ENCODE peak calls at places on chromosomes 11 and 22, in ten cellular contexts. One of them, this sample, is unnamed.

GRCh38 chr11:6655020-6655789 is 404 bp downstream of the DCHS1 start:
- DNase-seq in heart right ventricle: peak; percentile 41
- DNase-seq in stomach: no peak
- DNase-seq in lung: no peak
- DNase-seq in cardiac muscle cell: peak; percentile 51
- DNase-seq in endothelial cell of umbilical vein: peak; percentile 33
- DNase-seq in BE2C: peak; percentile 12
- DNase-seq in effector memory CD4-positive, alpha-beta T cell: no peak
- DNase-seq in body of pancreas: no peak
- DNase-seq in HCT116: no peak
- DNase-seq in this sample: no peak

GRCh38 chr11:68840661-68841653 is 759 bp downstream of the CPT1A start:
- DNase-seq in cardiac muscle cell: peak; percentile 33
- DNase-seq in HCT116: no peak
- DNase-seq in lung: peak; percentile 62
- DNase-seq in heart right ventricle: peak; percentile 45
- DNase-seq in body of pancreas: peak; percentile 62
- DNase-seq in BE2C: no peak
- DNase-seq in effector memory CD4-positive, alpha-beta T cell: no peak
- DNase-seq in endothelial cell of umbilical vein: peak; percentile 51
- DNase-seq in stomach: peak; percentile 82
- DNase-seq in this sample: peak; percentile 20

GRCh38 chr11:99592241-99592640 is 571.5 kb downstream of the CNTN5 start:
- DNase-seq in lung: no peak
- DNase-seq in stomach: no peak
- DNase-seq in body of pancreas: no peak
- DNase-seq in HCT116: no peak
- DNase-seq in effector memory CD4-positive, alpha-beta T cell: no peak
- DNase-seq in heart right ventricle: no peak
- DNase-seq in BE2C: no peak
- DNase-seq in cardiac muscle cell: no peak
- DNase-seq in endothelial cell of umbilical vein: no peak
- DNase-seq in this sample: no peak

GRCh38 chr11:7677071-7677470 is 3.8 kb upstream of the CYB5R2 start:
- DNase-seq in HCT116: no peak
- DNase-seq in BE2C: no peak
- DNase-seq in heart right ventricle: no peak
- DNase-seq in effector memory CD4-positive, alpha-beta T cell: no peak
- DNase-seq in body of pancreas: no peak
- DNase-seq in lung: no peak
- DNase-seq in stomach: no peak
- DNase-seq in cardiac muscle cell: no peak
- DNase-seq in endothelial cell of umbilical vein: peak; percentile 19
- DNase-seq in this sample: no peak

GRCh38 chr11:73204711-73205121 is 13.4 kb upstream of the P2RY2 start:
- DNase-seq in HCT116: no peak
- DNase-seq in heart right ventricle: peak; percentile 34
- DNase-seq in BE2C: no peak
- DNase-seq in effector memory CD4-positive, alpha-beta T cell: no peak
- DNase-seq in endothelial cell of umbilical vein: no peak
- DNase-seq in body of pancreas: no peak
- DNase-seq in stomach: no peak
- DNase-seq in lung: peak; percentile 56
- DNase-seq in cardiac muscle cell: no peak
- DNase-seq in this sample: no peak

GRCh38 chr11:12222099-12222751 is 111.8 kb downstream of the MICAL2 start:
- DNase-seq in HCT116: no peak
- DNase-seq in lung: peak; percentile 70
- DNase-seq in heart right ventricle: peak; percentile 76
- DNase-seq in cardiac muscle cell: no peak
- DNase-seq in BE2C: no peak
- DNase-seq in endothelial cell of umbilical vein: no peak
- DNase-seq in stomach: peak; percentile 51
- DNase-seq in effector memory CD4-positive, alpha-beta T cell: no peak
- DNase-seq in body of pancreas: no peak
- DNase-seq in this sample: peak; percentile 12

GRCh38 chr11:30143098-30143705 is 87.6 kb upstream of the FSHB start:
- DNase-seq in HCT116: peak; percentile 16
- DNase-seq in stomach: no peak
- DNase-seq in effector memory CD4-positive, alpha-beta T cell: no peak
- DNase-seq in endothelial cell of umbilical vein: peak; percentile 42
- DNase-seq in lung: no peak
- DNase-seq in body of pancreas: no peak
- DNase-seq in heart right ventricle: no peak
- DNase-seq in BE2C: no peak
- DNase-seq in cardiac muscle cell: peak; percentile 46
- DNase-seq in this sample: peak; percentile 3

GRCh38 chr11:93225642-93226041 is 27.9 kb upstream of the SLC36A4 start:
- DNase-seq in effector memory CD4-positive, alpha-beta T cell: no peak
- DNase-seq in endothelial cell of umbilical vein: peak; percentile 41
- DNase-seq in stomach: no peak
- DNase-seq in body of pancreas: no peak
- DNase-seq in heart right ventricle: no peak
- DNase-seq in HCT116: peak; percentile 13
- DNase-seq in BE2C: no peak
- DNase-seq in cardiac muscle cell: no peak
- DNase-seq in lung: no peak
- DNase-seq in this sample: peak; percentile 15

GRCh38 chr11:36311926-36312592 is 16.0 kb downstream of the PRR5L start:
- DNase-seq in effector memory CD4-positive, alpha-beta T cell: no peak
- DNase-seq in HCT116: no peak
- DNase-seq in body of pancreas: no peak
- DNase-seq in cardiac muscle cell: no peak
- DNase-seq in lung: no peak
- DNase-seq in heart right ventricle: no peak
- DNase-seq in stomach: no peak
- DNase-seq in BE2C: no peak
- DNase-seq in endothelial cell of umbilical vein: no peak
- DNase-seq in this sample: no peak

GRCh38 chr11:88280673-88281316 is 56.7 kb downstream of the CTSC start:
- DNase-seq in stomach: no peak
- DNase-seq in BE2C: no peak
- DNase-seq in effector memory CD4-positive, alpha-beta T cell: no peak
- DNase-seq in heart right ventricle: no peak
- DNase-seq in cardiac muscle cell: no peak
- DNase-seq in HCT116: no peak
- DNase-seq in endothelial cell of umbilical vein: peak; percentile 72
- DNase-seq in lung: no peak
- DNase-seq in body of pancreas: no peak
- DNase-seq in this sample: no peak

GRCh38 chr11:64799925-64800632 is 2.9 kb downstream of the MAP4K2 start:
- DNase-seq in body of pancreas: no peak
- DNase-seq in heart right ventricle: no peak
- DNase-seq in stomach: no peak
- DNase-seq in endothelial cell of umbilical vein: peak; percentile 39
- DNase-seq in HCT116: no peak
- DNase-seq in lung: no peak
- DNase-seq in cardiac muscle cell: no peak
- DNase-seq in BE2C: peak; percentile 35
- DNase-seq in effector memory CD4-positive, alpha-beta T cell: no peak
- DNase-seq in this sample: no peak

GRCh38 chr22:27045103-27045940 is 387.9 kb downstream of the MIAT start:
- DNase-seq in stomach: no peak
- DNase-seq in effector memory CD4-positive, alpha-beta T cell: no peak
- DNase-seq in HCT116: no peak
- DNase-seq in body of pancreas: peak; percentile 18
- DNase-seq in lung: no peak
- DNase-seq in BE2C: no peak
- DNase-seq in cardiac muscle cell: no peak
- DNase-seq in endothelial cell of umbilical vein: peak; percentile 28
- DNase-seq in heart right ventricle: no peak
- DNase-seq in this sample: no peak

GRCh38 chr11:69249641-69250502 is 44.1 kb upstream of the MYEOV start:
- DNase-seq in BE2C: no peak
- DNase-seq in body of pancreas: no peak
- DNase-seq in effector memory CD4-positive, alpha-beta T cell: no peak
- DNase-seq in endothelial cell of umbilical vein: no peak
- DNase-seq in lung: peak; percentile 70
- DNase-seq in stomach: no peak
- DNase-seq in heart right ventricle: no peak
- DNase-seq in HCT116: no peak
- DNase-seq in cardiac muscle cell: no peak
- DNase-seq in this sample: no peak

GRCh38 chr22:33329398-33329797 is 271.2 kb upstream of the SYN3 start:
- DNase-seq in lung: no peak
- DNase-seq in effector memory CD4-positive, alpha-beta T cell: no peak
- DNase-seq in BE2C: no peak
- DNase-seq in cardiac muscle cell: no peak
- DNase-seq in stomach: no peak
- DNase-seq in HCT116: no peak
- DNase-seq in endothelial cell of umbilical vein: no peak
- DNase-seq in heart right ventricle: no peak
- DNase-seq in body of pancreas: no peak
- DNase-seq in this sample: no peak

GRCh38 chr22:35589071-35589735 is 27.9 kb downstream of the MB start:
- DNase-seq in endothelial cell of umbilical vein: no peak
- DNase-seq in effector memory CD4-positive, alpha-beta T cell: no peak
- DNase-seq in heart right ventricle: no peak
- DNase-seq in HCT116: peak; percentile 57
- DNase-seq in body of pancreas: no peak
- DNase-seq in stomach: no peak
- DNase-seq in lung: peak; percentile 39
- DNase-seq in cardiac muscle cell: no peak
- DNase-seq in BE2C: peak; percentile 48
- DNase-seq in this sample: no peak

GRCh38 chr22:35367331-35367886 is 13.5 kb upstream of the HMOX1 start:
- DNase-seq in lung: no peak
- DNase-seq in cardiac muscle cell: no peak
- DNase-seq in effector memory CD4-positive, alpha-beta T cell: no peak
- DNase-seq in heart right ventricle: no peak
- DNase-seq in HCT116: no peak
- DNase-seq in BE2C: no peak
- DNase-seq in endothelial cell of umbilical vein: no peak
- DNase-seq in stomach: no peak
- DNase-seq in body of pancreas: no peak
- DNase-seq in this sample: no peak

GRCh38 chr11:27456140-27456801 is 16.3 kb downstream of the LGR4 start:
- DNase-seq in endothelial cell of umbilical vein: peak; percentile 68
- DNase-seq in BE2C: no peak
- DNase-seq in HCT116: no peak
- DNase-seq in stomach: no peak
- DNase-seq in lung: no peak
- DNase-seq in body of pancreas: no peak
- DNase-seq in cardiac muscle cell: no peak
- DNase-seq in effector memory CD4-positive, alpha-beta T cell: no peak
- DNase-seq in heart right ventricle: no peak
- DNase-seq in this sample: no peak

GRCh38 chr22:19143967-19144400 is 467 bp downstream of the ESS2 start:
- DNase-seq in body of pancreas: no peak
- DNase-seq in BE2C: no peak
- DNase-seq in HCT116: no peak
- DNase-seq in heart right ventricle: no peak
- DNase-seq in lung: no peak
- DNase-seq in stomach: no peak
- DNase-seq in endothelial cell of umbilical vein: no peak
- DNase-seq in effector memory CD4-positive, alpha-beta T cell: no peak
- DNase-seq in cardiac muscle cell: no peak
- DNase-seq in this sample: peak; percentile 19

GRCh38 chr11:44658451-44658850 is 68.3 kb upstream of the TSPAN18 start:
- DNase-seq in stomach: no peak
- DNase-seq in endothelial cell of umbilical vein: peak; percentile 55
- DNase-seq in HCT116: no peak
- DNase-seq in body of pancreas: no peak
- DNase-seq in cardiac muscle cell: peak; percentile 53
- DNase-seq in BE2C: peak; percentile 54
- DNase-seq in lung: no peak
- DNase-seq in effector memory CD4-positive, alpha-beta T cell: no peak
- DNase-seq in heart right ventricle: no peak
- DNase-seq in this sample: no peak

DNA sequence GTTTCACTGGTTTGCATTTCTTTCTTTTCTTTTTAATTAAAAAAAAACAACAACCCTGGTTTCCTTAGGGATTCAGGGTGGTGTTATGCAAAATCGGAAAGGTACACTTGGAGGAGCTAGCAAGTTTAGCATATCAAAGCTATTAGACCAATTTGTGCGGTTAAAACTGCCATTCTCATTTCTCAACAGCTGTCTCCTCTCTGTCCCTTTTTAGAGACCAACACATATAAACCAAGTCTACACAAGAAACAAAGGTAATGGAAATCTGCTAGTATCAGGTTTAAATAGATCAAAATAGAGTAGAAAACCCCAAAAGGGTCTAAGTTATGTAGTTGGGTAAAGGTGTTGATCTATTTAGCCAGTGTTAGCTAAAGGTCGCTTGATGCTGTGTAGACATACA is 1.7 kb upstream of the SESN3 start:
- DNase-seq in cardiac muscle cell: no peak
- DNase-seq in endothelial cell of umbilical vein: no peak
- DNase-seq in heart right ventricle: no peak
- DNase-seq in stomach: no peak
- DNase-seq in lung: no peak
- DNase-seq in body of pancreas: no peak
- DNase-seq in HCT116: no peak
- DNase-seq in effector memory CD4-positive, alpha-beta T cell: no peak
- DNase-seq in BE2C: no peak
- DNase-seq in this sample: no peak
- H3K4me3 ChIP-seq in cardiac muscle cell: peak overlapping the region; percentile 16
- H3K4me3 ChIP-seq in endothelial cell of umbilical vein: no peak overlapping the region
- H3K4me3 ChIP-seq in heart right ventricle: no peak overlapping the region
- H3K4me3 ChIP-seq in stomach: peak overlapping the region; percentile 78
- H3K4me3 ChIP-seq in lung: no peak overlapping the region
- H3K4me3 ChIP-seq in body of pancreas: no peak overlapping the region
- H3K4me3 ChIP-seq in HCT116: no peak overlapping the region
- H3K4me3 ChIP-seq in effector memory CD4-positive, alpha-beta T cell: peak overlapping the region; percentile 62
- H3K4me3 ChIP-seq in BE2C: no peak overlapping the region
- H3K4me3 ChIP-seq in this sample: peak overlapping the region; percentile 42

GRCh38 chr11:2193099-2193886 is 21.7 kb upstream of the TH start:
- DNase-seq in endothelial cell of umbilical vein: no peak
- DNase-seq in stomach: peak; percentile 57
- DNase-seq in BE2C: peak; percentile 94
- DNase-seq in HCT116: no peak
- DNase-seq in cardiac muscle cell: peak; percentile 48
- DNase-seq in lung: no peak
- DNase-seq in body of pancreas: no peak
- DNase-seq in heart right ventricle: peak; percentile 31
- DNase-seq in effector memory CD4-positive, alpha-beta T cell: no peak
- DNase-seq in this sample: no peak
- H3K27me3 ChIP-seq in endothelial cell of umbilical vein: no peaks in the 10 kb centered on the region
- H3K27me3 ChIP-seq in stomach: peaks cover 69% of the 10 kb centered on the region
- H3K27me3 ChIP-seq in BE2C: no peaks in the 10 kb centered on the region
- H3K27me3 ChIP-seq in HCT116: no peaks in the 10 kb centered on the region
- H3K27me3 ChIP-seq in cardiac muscle cell: no peaks in the 10 kb centered on the region
- H3K27me3 ChIP-seq in lung: no peaks in the 10 kb centered on the region
- H3K27me3 ChIP-seq in body of pancreas: no peaks in the 10 kb centered on the region
- H3K27me3 ChIP-seq in heart right ventricle: peaks cover 13% of the 10 kb centered on the region
- H3K27me3 ChIP-seq in effector memory CD4-positive, alpha-beta T cell: no peaks in the 10 kb centered on the region
- H3K27me3 ChIP-seq in this sample: peaks cover 7% of the 10 kb centered on the region

GRCh38 chr22:50626856-50627451 is 998 bp downstream of the ARSA start:
- DNase-seq in cardiac muscle cell: no peak
- DNase-seq in endothelial cell of umbilical vein: no peak
- DNase-seq in heart right ventricle: no peak
- DNase-seq in lung: no peak
- DNase-seq in effector memory CD4-positive, alpha-beta T cell: no peak
- DNase-seq in HCT116: no peak
- DNase-seq in BE2C: no peak
- DNase-seq in stomach: peak; percentile 28
- DNase-seq in body of pancreas: peak; percentile 34
- DNase-seq in this sample: peak; percentile 50
- H3K4me3 ChIP-seq in cardiac muscle cell: no peak overlapping the region
- H3K4me3 ChIP-seq in endothelial cell of umbilical vein: no peak overlapping the region
- H3K4me3 ChIP-seq in heart right ventricle: peak overlapping the region; percentile 69
- H3K4me3 ChIP-seq in lung: peak overlapping the region; percentile 69
- H3K4me3 ChIP-seq in effector memory CD4-positive, alpha-beta T cell: peak overlapping the region; percentile 84
- H3K4me3 ChIP-seq in HCT116: peak overlapping the region; percentile 71
- H3K4me3 ChIP-seq in BE2C: peak overlapping the region; percentile 78
- H3K4me3 ChIP-seq in stomach: peak overlapping the region; percentile 87
- H3K4me3 ChIP-seq in body of pancreas: peak overlapping the region; percentile 76
- H3K4me3 ChIP-seq in this sample: peak overlapping the region; percentile 84

GRCh38 chr22:20433191-20433590 is 4.4 kb downstream of the SCARF2 start:
- DNase-seq in lung: no peak
- DNase-seq in effector memory CD4-positive, alpha-beta T cell: no peak
- DNase-seq in heart right ventricle: no peak
- DNase-seq in BE2C: no peak
- DNase-seq in stomach: no peak
- DNase-seq in body of pancreas: no peak
- DNase-seq in endothelial cell of umbilical vein: no peak
- DNase-seq in cardiac muscle cell: no peak
- DNase-seq in HCT116: no peak
- DNase-seq in this sample: no peak
- H3K27me3 ChIP-seq in lung: no peaks in the 10 kb centered on the region
- H3K27me3 ChIP-seq in effector memory CD4-positive, alpha-beta T cell: peaks cover 17% of the 10 kb centered on the region
- H3K27me3 ChIP-seq in heart right ventricle: peaks cover 94% of the 10 kb centered on the region
- H3K27me3 ChIP-seq in BE2C: peaks cover 18% of the 10 kb centered on the region
- H3K27me3 ChIP-seq in stomach: peaks cover 98% of the 10 kb centered on the region
- H3K27me3 ChIP-seq in body of pancreas: no peaks in the 10 kb centered on the region
- H3K27me3 ChIP-seq in endothelial cell of umbilical vein: no peaks in the 10 kb centered on the region
- H3K27me3 ChIP-seq in cardiac muscle cell: peaks cover 55% of the 10 kb centered on the region
- H3K27me3 ChIP-seq in HCT116: no peaks in the 10 kb centered on the region
- H3K27me3 ChIP-seq in this sample: peaks cover 37% of the 10 kb centered on the region

This sample was measured in CD8-positive, alpha-beta memory T cell.